ENCODE peak calls at places on chromosomes 2 and 18, in four cellular contexts. X is Calu3, A is hepatocyte, B is SHP77 treated with DMSO at 0.1 percent for 48 hours. H is an unnamed sample.

GRCh38 chr18:41266616-41267015 is 688.4 kb upstream of the PIK3C3 start:
- DNase-seq in X (no peak), A (no peak), B (no peak), H (no peak)

GRCh38 chr2:237876951-237877491 is 17.6 kb downstream of the RAMP1 start:
- DNase-seq in X (no peak), A (no peak), B (no peak), H (no peak)

GRCh38 chr2:67309281-67309680 is 87.9 kb upstream of the ETAA1 start:
- DNase-seq in X (no peak), A (peak; percentile 61), B (no peak), H (peak; percentile 3)

GRCh38 chr2:239589855-239590254 is 189.0 kb upstream of the HDAC4 start:
- DNase-seq in X (no peak), A (no peak), B (no peak), H (no peak)

GRCh38 chr2:55620123-55620779 is 2.8 kb upstream of the PPP4R3B start:
- DNase-seq in X (peak; percentile 30), A (no peak), B (peak; percentile 39), H (peak; percentile 15)

GRCh38 chr18:489244-490023 is 11.1 kb downstream of the COLEC12 start:
- DNase-seq in X (no peak), A (no peak), B (no peak), H (no peak)

GRCh38 chr2:127373362-127374083 is 14.3 kb downstream of the MAP3K2 start:
- DNase-seq in X (no peak), A (no peak), B (no peak), H (peak; percentile 48)

GRCh38 chr2:66440011-66440542 is 5.2 kb downstream of the MEIS1 start:
- DNase-seq in X (no peak), A (peak; percentile 22), B (no peak), H (no peak)

GRCh38 chr2:237886702-237887481 is 27.5 kb downstream of the RAMP1 start:
- DNase-seq in X (no peak), A (peak; percentile 54), B (peak; percentile 43), H (no peak)

GRCh38 chr2:197870137-197870536 is 65.7 kb downstream of the PLCL1 start:
- DNase-seq in X (no peak), A (no peak), B (no peak), H (no peak)

GRCh38 chr2:128279786-128280701 is 38.6 kb downstream of the HS6ST1 start:
- DNase-seq in X (no peak), A (no peak), B (no peak), H (no peak)

GRCh38 chr18:23573948-23574431 is 12.3 kb downstream of the NPC1 start:
- DNase-seq in X (no peak), A (peak; percentile 55), B (no peak), H (peak; percentile 24)

GRCh38 chr2:42030196-42030759 is 17.5 kb upstream of the PKDCC start:
- DNase-seq in X (no peak), A (no peak), B (no peak), H (no peak)

GRCh38 chr18:76445741-76446232 is 49.3 kb downstream of the ZNF516 start:
- DNase-seq in X (no peak), A (no peak), B (no peak), H (peak; percentile 39)

GRCh38 chr2:157442136-157442535 is 1.8 kb downstream of the CYTIP start:
- DNase-seq in X (no peak), A (no peak), B (no peak), H (no peak)

GRCh38 chr2:50346104-50346503 is 685.8 kb downstream of the NRXN1 start:
- DNase-seq in X (no peak), A (peak; percentile 8), B (no peak), H (no peak)

GRCh38 chr18:79405019-79405780 is 9.5 kb downstream of the NFATC1 start:
- DNase-seq in X (no peak), A (no peak), B (no peak), H (no peak)

GRCh38 chr2:231601356-231602229 is 8.9 kb downstream of the TEX44 start:
- DNase-seq in X (peak; percentile 91), A (peak; percentile 90), B (peak; percentile 52), H (peak; percentile 82)

GRCh38 chr2:108548221-108549003 is 14.1 kb downstream of the LIMS1 start:
- DNase-seq in X (no peak), A (no peak), B (no peak), H (no peak)

GRCh38 chr2:212811946-212812345 is 273.3 kb upstream of the ERBB4 start:
- DNase-seq in X (no peak), A (no peak), B (no peak), H (no peak)

GRCh38 chr2:95361216-95361980 is 41.1 kb upstream of the FAHD2A start:
- DNase-seq in X (no peak), A (no peak), B (no peak), H (no peak)

GRCh38 chr18:48161911-48162698 is 231.6 kb upstream of the SMAD2 start:
- DNase-seq in X (peak; percentile 38), A (no peak), B (peak; percentile 6), H (peak; percentile 72)

GRCh38 chr18:44298566-44298965 is 382.1 kb upstream of the SETBP1 start:
- DNase-seq in X (no peak), A (no peak), B (no peak), H (no peak)

GRCh38 chr18:71374294-71374693 is 1085.4 kb downstream of the SOCS6 start:
- DNase-seq in X (no peak), A (no peak), B (no peak), H (no peak)

GRCh38 chr2:9163306-9164111 is 43.1 kb upstream of the ASAP2 start:
- DNase-seq in X (no peak), A (no peak), B (no peak), H (no peak)

GRCh38 chr18:41660654-41661053 is 294.4 kb upstream of the PIK3C3 start:
- DNase-seq in X (no peak), A (no peak), B (no peak), H (no peak)

GRCh38 chr2:46268986-46269385 is 28.2 kb upstream of the EPAS1 start:
- DNase-seq in X (no peak), A (no peak), B (no peak), H (no peak)

GRCh38 chr2:126644630-126645191 is 11.2 kb upstream of the GYPC start:
- DNase-seq in X (no peak), A (no peak), B (no peak), H (no peak)

GRCh38 chr2:200787351-200788128 is 24.2 kb upstream of the BZW1 start:
- DNase-seq in X (peak; percentile 54), A (peak; percentile 58), B (no peak), H (no peak)

GRCh38 chr2:12610314-12610713 is 106.4 kb upstream of the TRIB2 start:
- DNase-seq in X (no peak), A (no peak), B (no peak), H (no peak)

GRCh38 chr2:129191530-129191929 is 787.9 kb upstream of the RAB6C start:
- DNase-seq in X (peak; percentile 48), A (peak; percentile 30), B (no peak), H (no peak)

GRCh38 chr18:70047931-70048603 is 100.4 kb upstream of the CD226 start:
- DNase-seq in X (no peak), A (no peak), B (no peak), H (no peak)

GRCh38 chr2:79993144-79993543 is 311.4 kb downstream of the LRRTM1 start:
- DNase-seq in X (no peak), A (no peak), B (no peak), H (no peak)

GRCh38 chr2:383173-383572 is 95.3 kb upstream of the ALKAL2 start:
- DNase-seq in X (peak; percentile 37), A (no peak), B (no peak), H (peak; percentile 13)